ENCODE peak calls at places on chromosomes 13 and 19, in eight cellular contexts. O is trophoblast cell; M is pulmonary artery endothelial cell; P is OCI-LY7; U is naive thymus-derived CD8-positive, alpha-beta T cell; N is KBM-7; Q is lung microvascular endothelial cell; V is sigmoid colon. K is an unnamed sample.

GRCh38 chr13:54742984-54743383 is 1714.4 kb downstream of the OLFM4 start:
- DNase-seq in V (no peak), O (no peak), Q (no peak), M (no peak), U (no peak), N (no peak), P (no peak), K (no peak)

GRCh38 chr13:38872693-38873092 is 117.9 kb downstream of the STOML3 start:
- DNase-seq in P (peak; percentile 40), O (peak; percentile 14), U (peak; percentile 34), V (peak; percentile 69), Q (peak; percentile 33), N (peak; percentile 48), M (no peak), K (no peak)

GRCh38 chr13:112795277-112795676 is 105.4 kb downstream of the ATP11A start:
- DNase-seq in O (no peak), N (no peak), M (no peak), V (no peak), P (no peak), Q (no peak), U (no peak), K (no peak)

GRCh38 chr13:20492641-20493040 is 33.0 kb downstream of the CRYL1 start:
- DNase-seq in O (peak; percentile 22), V (no peak), P (peak; percentile 33), N (no peak), Q (peak; percentile 63), M (no peak), U (peak; percentile 30), K (peak; percentile 34)

GRCh38 chr13:54301085-54301484 is 1272.5 kb downstream of the OLFM4 start:
- DNase-seq in P (no peak), O (no peak), N (no peak), U (no peak), M (no peak), Q (no peak), V (no peak), K (no peak)

GRCh38 chr13:80458546-80458945 is 117.6 kb upstream of the SPRY2 start:
- DNase-seq in U (no peak), M (peak; percentile 8), V (no peak), N (no peak), P (no peak), Q (peak; percentile 62), O (no peak), K (no peak)

GRCh38 chr13:45368571-45368970 is 27.6 kb upstream of the TPT1 start:
- DNase-seq in V (no peak), O (no peak), M (no peak), Q (no peak), U (no peak), P (no peak), N (peak; percentile 39), K (no peak)

GRCh38 chr13:48446454-48446853 is 33.5 kb upstream of the LPAR6 start:
- DNase-seq in Q (peak; percentile 57), M (peak; percentile 64), U (no peak), P (no peak), V (no peak), O (no peak), N (peak; percentile 42), K (no peak)

GRCh38 chr19:38068851-38069250 is 155.2 kb downstream of the DPF1 start:
- DNase-seq in V (no peak), U (no peak), P (no peak), N (no peak), M (no peak), Q (no peak), O (no peak), K (no peak)

GRCh38 chr13:21637296-21637695 is 33.3 kb upstream of the MICU2 start:
- DNase-seq in M (no peak), P (no peak), O (no peak), U (peak; percentile 6), N (peak; percentile 68), V (no peak), Q (peak; percentile 3), K (peak; percentile 88)

GRCh38 chr13:67139551-67139950 is 90.6 kb downstream of the PCDH9 start:
- DNase-seq in P (no peak), M (no peak), U (no peak), N (no peak), Q (no peak), V (no peak), O (no peak), K (no peak)

GRCh38 chr13:47671762-47672161 is 329.3 kb downstream of the SUCLA2 start:
- DNase-seq in U (no peak), P (no peak), M (no peak), Q (no peak), V (no peak), O (no peak), N (no peak), K (no peak)

GRCh38 chr19:32773126-32773525 is 53.6 kb downstream of the TDRD12 start:
- DNase-seq in U (no peak), Q (no peak), V (no peak), M (no peak), P (no peak), N (no peak), O (peak; percentile 74), K (no peak)

GRCh38 chr13:44132710-44133109 is 240.9 kb upstream of the SERP2 start:
- DNase-seq in N (no peak), U (no peak), Q (peak; percentile 60), V (peak; percentile 74), O (peak; percentile 38), M (peak; percentile 63), P (no peak), K (no peak)

GRCh38 chr13:36475468-36475867 is 43.2 kb downstream of the CCNA1 start:
- DNase-seq in O (no peak), V (no peak), N (peak; percentile 54), P (peak; percentile 10), Q (no peak), U (no peak), M (no peak), K (no peak)

GRCh38 chr19:46579286-46579944 is 21.7 kb upstream of the CALM3 start:
- DNase-seq in M (no peak), O (no peak), N (peak; percentile 36), P (peak; percentile 47), Q (peak; percentile 29), V (no peak), U (peak; percentile 51), K (no peak)

GRCh38 chr19:4744451-4745170 is 21.0 kb upstream of the DPP9 start:
- DNase-seq in M (no peak), Q (no peak), V (peak; percentile 81), P (no peak), N (peak; percentile 30), O (peak; percentile 27), U (no peak), K (no peak)

GRCh38 chr13:33153421-33154381 is 131.9 kb downstream of the STARD13 start:
- DNase-seq in N (no peak), U (no peak), Q (peak; percentile 94), V (no peak), P (peak; percentile 1), O (no peak), M (peak; percentile 84), K (no peak)

GRCh38 chr19:41265376-41266153 is 1.4 kb downstream of the HNRNPUL1 start:
- DNase-seq in O (no peak), U (no peak), N (no peak), M (no peak), P (peak; percentile 17), V (peak; percentile 64), Q (peak; percentile 33), K (peak; percentile 38)

GRCh38 chr13:38826182-38826813 is 139.4 kb downstream of the FREM2 start:
- DNase-seq in O (no peak), V (no peak), N (no peak), M (no peak), U (no peak), Q (no peak), P (no peak), K (no peak)

GRCh38 chr13:110506396-110506795 is 55.1 kb downstream of the RAB20 start:
- DNase-seq in U (no peak), M (no peak), O (no peak), P (no peak), N (no peak), V (peak; percentile 66), Q (no peak), K (no peak)

GRCh38 chr19:29528946-29529645 is 3.3 kb downstream of the VSTM2B start:
- DNase-seq in M (no peak), N (no peak), O (no peak), Q (no peak), U (no peak), V (peak; percentile 46), P (no peak), K (no peak)

GRCh38 chr19:15120135-15121026 is 13.2 kb downstream of the SYDE1 start:
- DNase-seq in M (no peak), U (no peak), V (peak; percentile 40), Q (no peak), P (no peak), N (no peak), O (no peak), K (no peak)

GRCh38 chr19:4108767-4109625 is 14.9 kb downstream of the MAP2K2 start:
- DNase-seq in P (no peak), U (peak; percentile 90), Q (no peak), M (no peak), N (peak; percentile 90), V (no peak), O (no peak), K (no peak)

GRCh38 chr19:53507523-53508442 is 30.2 kb upstream of the ZNF331 start:
- DNase-seq in V (no peak), U (no peak), N (no peak), Q (no peak), M (no peak), P (no peak), O (peak; percentile 21), K (no peak)

GRCh38 chr19:3506384-3507340 is 551 bp downstream of the FZR1 start:
- DNase-seq in O (no peak), Q (peak; percentile 34), U (no peak), N (no peak), P (peak; percentile 26), V (peak; percentile 80), M (no peak), K (peak; percentile 45)

GRCh38 chr13:57988276-57988675 is 356.7 kb downstream of the PCDH17 start:
- DNase-seq in N (no peak), V (no peak), M (no peak), P (no peak), O (no peak), Q (no peak), U (no peak), K (no peak)

GRCh38 chr19:38656171-38656981 is 8.9 kb downstream of the ACTN4 start:
- DNase-seq in N (no peak), M (no peak), O (no peak), V (no peak), P (no peak), U (peak; percentile 92), Q (no peak), K (no peak)

GRCh38 chr13:49610176-49610575 is 18.1 kb upstream of the ARL11 start:
- DNase-seq in M (no peak), P (peak; percentile 52), U (no peak), O (no peak), V (no peak), Q (no peak), N (no peak), K (no peak)

GRCh38 chr19:35107541-35107939 is 8.1 kb upstream of the FXYD3 start:
- DNase-seq in M (no peak), V (peak; percentile 80), O (no peak), N (no peak), P (no peak), U (no peak), Q (peak; percentile 34), K (peak; percentile 75)

GRCh38 chr19:7191946-7192691 is 102.1 kb downstream of the INSR start:
- DNase-seq in Q (no peak), M (no peak), V (no peak), U (peak; percentile 75), O (no peak), N (peak; percentile 59), P (no peak), K (no peak)

GRCh38 chr13:79988573-79988972 is 352.4 kb downstream of the SPRY2 start:
- DNase-seq in N (no peak), Q (no peak), V (no peak), U (no peak), P (no peak), O (peak; percentile 9), M (no peak), K (no peak)

GRCh38 chr19:35742121-35742724 is at the start of gene IGFLR1:
- DNase-seq in M (no peak), Q (no peak), N (peak; percentile 72), P (peak; percentile 75), O (no peak), U (peak; percentile 77), V (no peak), K (peak; percentile 53)

GRCh38 chr19:51514866-51515481 is 13.4 kb upstream of the SIGLEC12 start:
- DNase-seq in N (peak; percentile 85), Q (peak; percentile 68), M (no peak), O (peak; percentile 19), V (no peak), U (peak; percentile 46), P (peak; percentile 66), K (no peak)

K was measured in colonic mucosa.